ENCODE peak calls at places on chromosome 1, in four cellular contexts. S is transverse colon, F is adrenal gland, H is breast epithelium. D is an unnamed sample.

GRCh38 chr1:68904472-68904871 is 407.6 kb upstream of the DEPDC1 start:
- DNase-seq in S (no peak), F (no peak), H (no peak), D (no peak)

GRCh38 chr1:156618853-156619581 is at the start of gene HAPLN2:
- DNase-seq in S (no peak), F (peak), H (no peak), D (no peak)

GRCh38 chr1:206505702-206506375 is 1.5 kb upstream of the RASSF5 start:
- DNase-seq in S (no peak), F (no peak), H (no peak), D (no peak)

GRCh38 chr1:55826413-55827080 is 611.4 kb upstream of the USP24 start:
- DNase-seq in S (no peak), F (no peak), H (no peak), D (no peak)

GRCh38 chr1:181655756-181656155 is 172.4 kb downstream of the CACNA1E start:
- DNase-seq in S (no peak), F (no peak), H (no peak), D (no peak)

GRCh38 chr1:31799895-31800676 is 15.7 kb downstream of the SPOCD1 start:
- DNase-seq in S (no peak), F (no peak), H (no peak), D (no peak)

GRCh38 chr1:55478742-55479141 is 263.6 kb upstream of the USP24 start:
- DNase-seq in S (no peak), F (no peak), H (no peak), D (no peak)

GRCh38 chr1:12407050-12407961 is 177.5 kb downstream of the VPS13D start:
- DNase-seq in S (no peak), F (no peak), H (no peak), D (peak)

GRCh38 chr1:168722964-168723363 is 6.0 kb downstream of the DPT start:
- DNase-seq in S (no peak), F (no peak), H (no peak), D (no peak)

GRCh38 chr1:153608742-153609584 is 4.0 kb downstream of the S100A16 start:
- DNase-seq in S (peak), F (peak), H (peak), D (no peak)

GRCh38 chr1:221576268-221576667 is 165.6 kb downstream of the DUSP10 start:
- DNase-seq in S (no peak), F (no peak), H (no peak), D (no peak)

GRCh38 chr1:171740356-171740863 is 1.5 kb downstream of the VAMP4 start:
- DNase-seq in S (no peak), F (no peak), H (no peak), D (no peak)

GRCh38 chr1:84089470-84090261 is 54.4 kb upstream of the PRKACB start:
- DNase-seq in S (no peak), F (no peak), H (no peak), D (no peak)

GRCh38 chr1:30886710-30887428 is 21.7 kb downstream of the SDC3 start:
- DNase-seq in S (no peak), F (no peak), H (no peak), D (no peak)

GRCh38 chr1:20058531-20058930 is 11.5 kb upstream of the PLA2G5 start:
- DNase-seq in S (no peak), F (no peak), H (no peak), D (no peak)

GRCh38 chr1:229280921-229281320 is 10.0 kb downstream of the RAB4A start:
- DNase-seq in S (no peak), F (no peak), H (no peak), D (no peak)

GRCh38 chr1:163197022-163197421 is 5.7 kb downstream of the RGS5 start:
- DNase-seq in S (no peak), F (no peak), H (no peak), D (no peak)

GRCh38 chr1:3625151-3625907 is 514 bp downstream of the TPRG1L start:
- DNase-seq in S (peak), F (peak), H (no peak), D (peak)

GRCh38 chr1:172394167-172394751 is 26.2 kb upstream of the C1orf105 start:
- DNase-seq in S (peak), F (no peak), H (no peak), D (no peak)

GRCh38 chr1:170239445-170239844 is 93.7 kb downstream of the NTMT2 start:
- DNase-seq in S (no peak), F (peak), H (no peak), D (no peak)

GRCh38 chr1:30758785-30759380 is 1.3 kb upstream of the LAPTM5 start:
- DNase-seq in S (no peak), F (no peak), H (no peak), D (no peak)

GRCh38 chr1:85394130-85394529 is 70.8 kb downstream of the DDAH1 start:
- DNase-seq in S (no peak), F (no peak), H (no peak), D (no peak)

GRCh38 chr1:108881369-108881768 is 4.6 kb downstream of the GPSM2 start:
- DNase-seq in S (no peak), F (no peak), H (no peak), D (no peak)

GRCh38 chr1:31510304-31510703 is 66.0 kb upstream of the TINAGL1 start:
- DNase-seq in S (no peak), F (no peak), H (no peak), D (no peak)

GRCh38 chr1:86965012-86965826 is 50.8 kb downstream of the HS2ST1 start:
- DNase-seq in S (no peak), F (peak), H (no peak), D (no peak)

GRCh38 chr1:109500886-109501285 is 7.0 kb downstream of the CYB561D1 start:
- DNase-seq in S (no peak), F (no peak), H (no peak), D (no peak)

GRCh38 chr1:223556414-223557124 is 108.9 kb downstream of the CAPN8 start:
- DNase-seq in S (peak), F (peak), H (no peak), D (no peak)

DNA sequence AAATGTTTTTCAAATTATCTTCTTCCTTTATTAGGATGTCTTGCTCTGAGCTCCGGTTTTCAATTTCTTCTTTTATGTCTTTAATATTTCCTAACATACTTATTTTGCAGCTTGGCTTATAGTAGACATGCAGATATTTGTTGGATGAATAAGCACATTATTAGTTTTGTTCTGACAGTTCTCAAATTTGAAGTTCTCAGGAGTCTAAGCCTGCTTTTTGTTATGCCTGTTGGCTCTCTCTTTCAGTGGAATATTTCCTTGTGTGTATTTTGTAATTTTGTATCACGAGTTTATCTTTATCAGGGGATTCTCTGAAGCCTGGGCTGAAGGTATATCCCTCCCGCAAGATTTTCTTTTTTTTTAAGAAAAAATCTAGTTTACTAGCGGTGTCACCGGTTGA is 105.9 kb downstream of the RGL1 start:
- DNase-seq in S (no peak), F (no peak), H (no peak), D (no peak)
- H3K27ac ChIP-seq in S (peak), F (no peak), H (no peak), D (no peak)

GRCh38 chr1:97041011-97041410 is 319.4 kb downstream of the PTBP2 start:
- DNase-seq in S (no peak), F (no peak), H (no peak), D (no peak)

GRCh38 chr1:97033949-97034348 is 312.4 kb downstream of the PTBP2 start:
- DNase-seq in S (no peak), F (no peak), H (no peak), D (no peak)

GRCh38 chr1:97042551-97042950 is 321.0 kb downstream of the PTBP2 start:
- DNase-seq in S (no peak), F (no peak), H (no peak), D (no peak)

GRCh38 chr1:97034651-97035050 is 313.1 kb downstream of the PTBP2 start:
- DNase-seq in S (no peak), F (no peak), H (no peak), D (no peak)

DNA sequence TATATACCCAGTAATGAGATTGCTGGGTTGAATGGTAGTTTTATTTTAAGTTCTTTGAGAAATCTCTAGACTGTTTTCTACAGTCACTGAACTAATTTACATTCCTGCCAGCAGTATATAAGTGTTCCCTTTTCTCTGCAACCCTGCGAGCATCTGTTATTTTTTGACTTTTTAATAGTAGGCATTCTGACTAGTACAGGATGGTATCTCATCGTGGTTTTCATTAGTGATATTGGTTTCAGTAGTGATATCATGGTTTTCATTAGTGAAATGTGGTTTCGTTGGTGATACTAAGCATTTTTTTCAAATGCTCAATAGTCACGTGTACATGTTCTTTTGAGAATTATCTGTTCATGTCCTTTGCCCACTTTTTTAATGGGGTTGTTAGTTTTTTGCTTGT is 316.8 kb downstream of the PTBP2 start:
- DNase-seq in S (no peak), F (no peak), H (no peak), D (no peak)
- TF ChIP-seq POLR2A in S (no peak), F (no peak), H (no peak), D (no peak)

DNA sequence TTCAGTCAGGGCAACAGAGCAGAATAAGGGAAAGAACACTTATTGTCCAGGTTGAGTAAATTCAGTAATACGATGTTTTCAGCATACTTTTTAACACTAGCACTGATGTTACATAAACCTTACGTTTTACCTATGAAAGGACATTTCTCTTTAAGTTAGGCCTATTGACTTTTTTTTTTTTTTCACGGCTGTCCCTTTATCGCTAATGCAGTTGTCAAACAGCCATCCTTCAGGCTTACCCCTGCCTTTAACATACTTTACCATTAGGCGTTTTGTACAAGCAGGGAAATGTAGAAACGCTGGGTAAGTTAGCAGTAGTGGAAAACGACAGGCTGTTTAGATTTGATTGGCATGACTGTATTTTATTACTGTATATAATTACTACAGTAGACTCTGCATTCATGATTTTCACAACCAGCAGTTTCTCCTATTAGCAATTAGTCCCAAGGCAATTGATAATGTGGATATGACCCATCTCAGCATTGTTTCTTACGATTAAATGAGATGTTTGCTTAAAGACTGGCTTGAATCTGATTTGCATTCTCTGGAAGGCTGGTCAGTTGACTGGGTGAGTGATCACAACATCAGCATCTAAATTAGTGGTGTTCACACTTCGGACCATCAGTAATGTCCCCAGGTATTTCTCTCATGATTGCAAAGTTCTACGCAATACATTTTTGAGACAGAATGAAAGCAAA is 109.9 kb upstream of the LBR start:
- DNase-seq in S (no peak), F (no peak), H (no peak), D (no peak)
- H3K27ac ChIP-seq in S (no peak), F (no peak), H (no peak), D (no peak)

GRCh38 chr1:50969611-50970507 is at the start of gene CDKN2C:
- DNase-seq in S (peak), F (peak), H (no peak), D (peak)
- TF ChIP-seq POLR2A in S (peak), F (peak), H (no peak), D (peak)

GRCh38 chr1:5985250-5985649 is 7.0 kb downstream of the NPHP4 start:
- DNase-seq in S (no peak), F (peak), H (no peak), D (no peak)
- H3K27ac ChIP-seq in S (no peak), F (no peak), H (no peak), D (no peak)

GRCh38 chr1:35929730-35930592 is 944 bp upstream of the AGO3 start:
- DNase-seq in S (peak), F (peak), H (no peak), D (peak)

GRCh38 chr1:35931424-35932157 is 686 bp downstream of the AGO3 start:
- DNase-seq in S (peak), F (peak), H (no peak), D (peak)

GRCh38 chr1:35932158-35932636 is 1.3 kb downstream of the AGO3 start:
- DNase-seq in S (no peak), F (no peak), H (no peak), D (no peak)

GRCh38 chr1:35932941-35933340 is 2.0 kb downstream of the AGO3 start:
- DNase-seq in S (no peak), F (no peak), H (no peak), D (no peak)

DNA sequence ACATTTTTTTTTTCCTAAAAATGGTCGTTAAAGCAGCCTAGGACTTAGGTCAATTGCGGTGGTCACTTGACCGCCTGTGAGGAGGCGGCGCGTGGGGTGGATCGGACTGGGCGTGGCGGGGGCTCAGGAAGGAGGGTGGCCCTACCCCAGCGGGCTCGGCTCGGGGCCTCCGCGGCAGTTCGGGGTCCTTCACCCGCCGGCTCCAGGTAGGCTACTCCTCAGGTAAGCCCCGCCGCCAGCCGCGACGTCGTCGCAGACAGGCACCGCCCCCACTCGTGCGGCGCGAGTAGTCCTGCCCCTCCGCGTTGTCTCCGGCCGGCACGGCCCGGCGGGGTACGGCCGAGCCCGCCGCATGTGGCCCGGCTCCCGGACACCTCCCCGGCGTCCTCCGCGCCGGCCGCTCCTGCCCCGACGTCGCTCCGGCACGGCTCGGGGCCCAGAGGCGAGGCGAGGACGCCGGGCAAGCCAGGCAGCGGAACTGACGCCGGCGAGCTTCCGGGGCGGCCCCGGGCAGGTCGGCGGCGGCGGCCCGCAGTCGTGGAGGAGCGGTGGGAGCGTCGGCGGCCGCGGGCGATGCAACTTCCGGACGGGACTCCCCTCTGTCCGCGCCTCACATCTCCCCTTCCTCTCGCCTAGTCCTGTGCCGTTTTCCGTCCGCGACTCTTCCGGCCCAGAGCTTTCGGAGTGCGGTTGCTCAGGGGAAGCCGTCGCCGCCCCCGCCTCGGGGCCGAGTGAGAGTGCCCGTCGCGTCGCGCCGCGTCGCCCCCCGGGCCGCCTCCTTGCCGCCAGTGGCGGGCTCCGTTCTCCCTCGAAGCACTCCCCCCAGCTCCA is at the start of gene AGO3:
- DNase-seq in S (peak), F (peak), H (peak), D (peak)
- TF ChIP-seq POLR2A in S (peak), F (peak), H (peak), D (peak)

GRCh38 chr1:179194068-179194537 is 35.4 kb downstream of the ABL2 start:
- DNase-seq in S (no peak), F (no peak), H (no peak), D (no peak)

GRCh38 chr1:179197690-179198297 is 31.7 kb downstream of the ABL2 start:
- DNase-seq in S (no peak), F (no peak), H (no peak), D (no peak)

GRCh38 chr1:179190861-179191260 is 38.6 kb downstream of the ABL2 start:
- DNase-seq in S (no peak), F (no peak), H (no peak), D (no peak)

DNA sequence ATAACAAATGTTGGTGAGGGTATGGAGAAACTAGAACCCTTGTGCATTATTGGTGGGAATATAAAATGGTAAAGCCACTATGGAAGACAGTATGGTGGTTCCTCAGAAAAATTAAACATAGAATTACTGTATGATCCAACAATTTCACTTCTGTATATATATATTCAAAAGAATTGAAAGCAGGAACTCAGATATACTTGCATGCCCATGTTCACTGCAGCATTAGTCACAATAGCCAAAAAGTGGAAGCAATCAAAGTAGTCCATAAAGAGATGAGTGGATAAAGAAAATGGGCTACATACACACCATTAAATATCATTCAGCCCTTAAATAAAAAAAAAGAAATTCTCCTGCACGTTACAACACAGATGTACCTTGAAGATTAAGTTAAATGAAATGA is 34.1 kb downstream of the ABL2 start:
- DNase-seq in S (no peak), F (no peak), H (no peak), D (no peak)
- H3K27ac ChIP-seq in S (no peak), F (no peak), H (no peak), D (no peak)

GRCh38 chr1:235054961-235055360 is 73.7 kb downstream of the TOMM20 start:
- DNase-seq in S (no peak), F (no peak), H (no peak), D (no peak)
- TF ChIP-seq POLR2A in S (no peak), F (no peak), H (no peak), D (no peak)

D was measured in prostate gland.